ENCODE peak calls at places on chromosomes 1 and 21, in five cellular contexts. One of them, this sample, is unnamed.

GRCh38 chr1:27053977-27054376 is 41.3 kb upstream of the TENT5B start:
- DNase-seq in PC-3: no peak
- DNase-seq in GM23248: no peak
- DNase-seq in HepG2: no peak
- DNase-seq in GM23338: no peak
- DNase-seq in this sample: no peak

GRCh38 chr1:16356867-16357266 is 4.6 kb upstream of the FBXO42 start:
- DNase-seq in PC-3: no peak
- DNase-seq in GM23338: no peak
- DNase-seq in HepG2: no peak
- DNase-seq in GM23248: no peak
- DNase-seq in this sample: no peak

GRCh38 chr1:240091614-240092300 is at the start of gene FMN2:
- DNase-seq in GM23338: peak; percentile 78
- DNase-seq in HepG2: peak; percentile 0
- DNase-seq in GM23248: peak; percentile 80
- DNase-seq in PC-3: peak; percentile 75
- DNase-seq in this sample: no peak

GRCh38 chr21:44552136-44552535 is 831 bp upstream of the KRTAP10-2 start:
- DNase-seq in HepG2: no peak
- DNase-seq in GM23248: no peak
- DNase-seq in PC-3: no peak
- DNase-seq in GM23338: no peak
- DNase-seq in this sample: no peak

GRCh38 chr1:175604598-175604997 is 138.8 kb downstream of the TNR start:
- DNase-seq in HepG2: no peak
- DNase-seq in PC-3: no peak
- DNase-seq in GM23248: no peak
- DNase-seq in GM23338: peak; percentile 17
- DNase-seq in this sample: no peak

GRCh38 chr1:55129194-55129728 is 85.9 kb downstream of the USP24 start:
- DNase-seq in HepG2: no peak
- DNase-seq in GM23248: peak; percentile 76
- DNase-seq in PC-3: peak; percentile 10
- DNase-seq in GM23338: no peak
- DNase-seq in this sample: no peak

GRCh38 chr1:181128592-181129497 is 40.3 kb downstream of the IER5 start:
- DNase-seq in GM23248: no peak
- DNase-seq in GM23338: peak; percentile 51
- DNase-seq in PC-3: no peak
- DNase-seq in HepG2: no peak
- DNase-seq in this sample: no peak

GRCh38 chr1:11790880-11791715 is 14.7 kb downstream of the MTHFR start:
- DNase-seq in HepG2: no peak
- DNase-seq in PC-3: peak; percentile 91
- DNase-seq in GM23248: peak; percentile 94
- DNase-seq in GM23338: no peak
- DNase-seq in this sample: peak; percentile 70

GRCh38 chr1:67242016-67242415 is 65.7 kb upstream of the IL12RB2 start:
- DNase-seq in GM23338: no peak
- DNase-seq in HepG2: no peak
- DNase-seq in GM23248: no peak
- DNase-seq in PC-3: no peak
- DNase-seq in this sample: no peak

GRCh38 chr1:44405804-44406743 is 1.0 kb downstream of the RNF220 start:
- DNase-seq in GM23248: peak; percentile 30
- DNase-seq in HepG2: peak; percentile 10
- DNase-seq in PC-3: peak; percentile 44
- DNase-seq in GM23338: peak; percentile 68
- DNase-seq in this sample: peak; percentile 30

DNA sequence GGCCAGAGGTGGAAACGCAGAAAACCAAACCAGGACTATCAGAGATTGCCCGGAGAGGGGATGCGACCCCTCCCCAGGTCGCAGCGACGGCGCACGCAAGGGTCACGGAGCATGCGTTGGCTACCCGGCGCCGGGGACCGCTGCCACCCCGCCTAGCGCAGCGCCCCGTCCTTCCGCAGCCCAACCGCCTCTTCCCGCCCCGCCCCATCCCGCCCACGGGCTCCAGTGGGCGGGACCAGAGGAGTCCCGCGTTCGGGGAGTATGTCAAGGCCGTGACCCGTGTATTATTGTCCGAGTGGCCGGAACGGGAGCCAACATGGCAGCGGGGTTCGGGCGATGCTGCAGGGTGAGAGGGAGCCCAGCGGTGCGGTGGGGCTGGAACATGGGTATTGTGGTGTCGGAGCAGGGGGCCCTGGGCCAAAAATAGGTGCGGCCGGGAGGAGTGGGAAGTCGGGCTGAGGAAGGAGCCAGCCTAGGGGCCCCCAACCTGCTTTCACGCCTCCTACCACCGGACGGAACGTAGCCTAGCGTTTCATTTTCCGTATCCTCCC is at the start of gene ACADM:
- DNase-seq in HepG2: peak; percentile 88
- DNase-seq in PC-3: peak; percentile 87
- DNase-seq in GM23338: peak; percentile 72
- DNase-seq in GM23248: peak; percentile 92
- DNase-seq in this sample: peak; percentile 86
- TF ChIP-seq EZH2 in HepG2: no peak
- TF ChIP-seq EZH2 in PC-3: no peak
- TF ChIP-seq EZH2 in GM23338: no peak
- TF ChIP-seq EZH2 in GM23248: no peak
- TF ChIP-seq EZH2 in this sample: no peak

GRCh38 chr1:8078176-8078671 is 52.1 kb upstream of the ERRFI1 start:
- DNase-seq in HepG2: peak; percentile 51
- DNase-seq in GM23338: peak; percentile 38
- DNase-seq in PC-3: peak; percentile 86
- DNase-seq in GM23248: peak; percentile 80
- DNase-seq in this sample: peak; percentile 40
- H3K4me3 ChIP-seq in HepG2: peak overlapping the region; percentile 23
- H3K4me3 ChIP-seq in GM23338: no peak overlapping the region
- H3K4me3 ChIP-seq in PC-3: peak overlapping the region; percentile 6
- H3K4me3 ChIP-seq in GM23248: no peak overlapping the region
- H3K4me3 ChIP-seq in this sample: peak overlapping the region; percentile 37

GRCh38 chr1:214031267-214031650 is 43.5 kb downstream of the PROX1 start:
- DNase-seq in HepG2: no peak
- DNase-seq in GM23338: peak; percentile 70
- DNase-seq in GM23248: no peak
- DNase-seq in PC-3: no peak
- DNase-seq in this sample: no peak

GRCh38 chr1:214028569-214028968 is 40.8 kb downstream of the PROX1 start:
- DNase-seq in HepG2: no peak
- DNase-seq in GM23248: no peak
- DNase-seq in GM23338: no peak
- DNase-seq in PC-3: no peak
- DNase-seq in this sample: no peak

GRCh38 chr1:214028095-214028494 is 40.3 kb downstream of the PROX1 start:
- DNase-seq in HepG2: peak; percentile 23
- DNase-seq in GM23338: no peak
- DNase-seq in GM23248: no peak
- DNase-seq in PC-3: no peak
- DNase-seq in this sample: no peak

GRCh38 chr1:214028999-214029406 is 41.2 kb downstream of the PROX1 start:
- DNase-seq in PC-3: no peak
- DNase-seq in HepG2: peak; percentile 92
- DNase-seq in GM23248: no peak
- DNase-seq in GM23338: no peak
- DNase-seq in this sample: no peak

DNA sequence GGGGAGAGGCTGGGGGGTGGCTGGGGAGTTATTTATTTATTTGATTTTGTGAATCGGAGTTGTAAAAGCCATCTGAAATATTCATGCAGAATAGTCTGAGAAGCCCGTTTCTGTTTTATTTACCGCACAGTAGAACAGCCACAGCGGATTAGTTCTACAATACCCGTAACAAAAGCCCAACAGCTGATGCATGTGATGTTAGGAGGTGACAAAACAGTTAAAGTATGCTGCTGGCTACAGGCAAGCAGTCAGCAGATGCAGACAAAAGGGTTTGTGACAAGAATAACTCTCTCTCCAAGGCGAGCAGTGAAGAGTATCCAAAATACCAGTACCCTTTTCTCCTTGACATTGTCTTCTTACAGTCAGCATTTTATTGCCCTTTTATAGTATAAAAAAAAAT is 42.0 kb downstream of the PROX1 start:
- DNase-seq in PC-3: no peak
- DNase-seq in GM23248: peak; percentile 6
- DNase-seq in GM23338: peak; percentile 33
- DNase-seq in HepG2: no peak
- DNase-seq in this sample: no peak
- H3K4me2 ChIP-seq in PC-3: no peak overlapping the region
- H3K4me2 ChIP-seq in GM23248: no peak overlapping the region
- H3K4me2 ChIP-seq in GM23338: peak overlapping the region; percentile 61
- H3K4me2 ChIP-seq in HepG2: no peak overlapping the region
- H3K4me2 ChIP-seq in this sample: no peak overlapping the region

GRCh38 chr21:33208534-33208933 is 21.2 kb upstream of the IFNAR2 start:
- DNase-seq in PC-3: no peak
- DNase-seq in GM23338: no peak
- DNase-seq in GM23248: no peak
- DNase-seq in HepG2: no peak
- DNase-seq in this sample: no peak
- TF ChIP-seq EZH2 in PC-3: no peak
- TF ChIP-seq EZH2 in GM23338: no peak
- TF ChIP-seq EZH2 in GM23248: no peak
- TF ChIP-seq EZH2 in HepG2: no peak
- TF ChIP-seq EZH2 in this sample: no peak

This sample was measured in PC-9.